ENCODE peak calls at places on chromosomes 4 and X, in four cellular contexts. One of them, this sample, is unnamed.

GRCh38 chr4:26468283-26468949 is 21.9 kb downstream of the CCKAR start:
- DNase-seq in effector memory CD8-positive, alpha-beta T cell: no peak
- DNase-seq in NCI-H82: no peak
- DNase-seq in CD8-positive, alpha-beta T cell: no peak
- DNase-seq in this sample: no peak

GRCh38 chrX:81120936-81121351 is 80.8 kb downstream of the HMGN5 start:
- DNase-seq in effector memory CD8-positive, alpha-beta T cell: no peak
- DNase-seq in NCI-H82: peak; percentile 85
- DNase-seq in CD8-positive, alpha-beta T cell: peak; percentile 32
- DNase-seq in this sample: peak; percentile 78

GRCh38 chr4:173522874-173523395 is 7.1 kb downstream of the HAND2 start:
- DNase-seq in effector memory CD8-positive, alpha-beta T cell: no peak
- DNase-seq in NCI-H82: no peak
- DNase-seq in CD8-positive, alpha-beta T cell: no peak
- DNase-seq in this sample: no peak

GRCh38 chr4:183727482-183727881 is 68.4 kb downstream of the TRAPPC11 start:
- DNase-seq in effector memory CD8-positive, alpha-beta T cell: no peak
- DNase-seq in NCI-H82: no peak
- DNase-seq in CD8-positive, alpha-beta T cell: no peak
- DNase-seq in this sample: no peak

GRCh38 chr4:48565362-48566083 is 75.5 kb downstream of the ZAR1 start:
- DNase-seq in effector memory CD8-positive, alpha-beta T cell: no peak
- DNase-seq in NCI-H82: no peak
- DNase-seq in CD8-positive, alpha-beta T cell: no peak
- DNase-seq in this sample: no peak

GRCh38 chr4:168097161-168097560 is 4.8 kb downstream of the ANXA10 start:
- DNase-seq in effector memory CD8-positive, alpha-beta T cell: no peak
- DNase-seq in NCI-H82: no peak
- DNase-seq in CD8-positive, alpha-beta T cell: no peak
- DNase-seq in this sample: no peak

GRCh38 chrX:7983594-7983993 is 56.4 kb upstream of the PNPLA4 start:
- DNase-seq in effector memory CD8-positive, alpha-beta T cell: no peak
- DNase-seq in NCI-H82: no peak
- DNase-seq in CD8-positive, alpha-beta T cell: no peak
- DNase-seq in this sample: no peak

GRCh38 chr4:153013202-153013988 is 77.3 kb downstream of the FHDC1 start:
- DNase-seq in effector memory CD8-positive, alpha-beta T cell: no peak
- DNase-seq in NCI-H82: no peak
- DNase-seq in CD8-positive, alpha-beta T cell: no peak
- DNase-seq in this sample: no peak

GRCh38 chr4:158018090-158018808 is 154.6 kb downstream of the GASK1B start:
- DNase-seq in effector memory CD8-positive, alpha-beta T cell: no peak
- DNase-seq in NCI-H82: no peak
- DNase-seq in CD8-positive, alpha-beta T cell: no peak
- DNase-seq in this sample: no peak

GRCh38 chrX:45771114-45771513 is 570.4 kb upstream of the DIPK2B start:
- DNase-seq in effector memory CD8-positive, alpha-beta T cell: no peak
- DNase-seq in NCI-H82: no peak
- DNase-seq in CD8-positive, alpha-beta T cell: no peak
- DNase-seq in this sample: no peak

GRCh38 chrX:78327370-78328048 is at the start of gene CYSLTR1:
- DNase-seq in effector memory CD8-positive, alpha-beta T cell: no peak
- DNase-seq in NCI-H82: no peak
- DNase-seq in CD8-positive, alpha-beta T cell: no peak
- DNase-seq in this sample: peak; percentile 1

GRCh38 chrX:2696698-2697215 is 5.7 kb downstream of the CD99 start:
- DNase-seq in effector memory CD8-positive, alpha-beta T cell: peak; percentile 47
- DNase-seq in NCI-H82: no peak
- DNase-seq in CD8-positive, alpha-beta T cell: peak; percentile 69
- DNase-seq in this sample: no peak

GRCh38 chr4:128338634-128339355 is 51.2 kb upstream of the PGRMC2 start:
- DNase-seq in effector memory CD8-positive, alpha-beta T cell: no peak
- DNase-seq in NCI-H82: no peak
- DNase-seq in CD8-positive, alpha-beta T cell: no peak
- DNase-seq in this sample: no peak

GRCh38 chrX:116239944-116240391 is 69.4 kb downstream of the AGTR2 start:
- DNase-seq in effector memory CD8-positive, alpha-beta T cell: no peak
- DNase-seq in NCI-H82: no peak
- DNase-seq in CD8-positive, alpha-beta T cell: no peak
- DNase-seq in this sample: no peak

GRCh38 chrX:111830561-111830960 is 45.4 kb upstream of the TRPC5OS start:
- DNase-seq in effector memory CD8-positive, alpha-beta T cell: no peak
- DNase-seq in NCI-H82: no peak
- DNase-seq in CD8-positive, alpha-beta T cell: no peak
- DNase-seq in this sample: no peak

GRCh38 chrX:135536883-135537282 is 16.4 kb downstream of the INTS6L start:
- DNase-seq in effector memory CD8-positive, alpha-beta T cell: no peak
- DNase-seq in NCI-H82: no peak
- DNase-seq in CD8-positive, alpha-beta T cell: no peak
- DNase-seq in this sample: no peak

GRCh38 chr4:44738615-44739014 is 12.3 kb upstream of the GNPDA2 start:
- DNase-seq in effector memory CD8-positive, alpha-beta T cell: no peak
- DNase-seq in NCI-H82: peak; percentile 57
- DNase-seq in CD8-positive, alpha-beta T cell: no peak
- DNase-seq in this sample: no peak

GRCh38 chr4:16417198-16417597 is 190.9 kb upstream of the TAPT1 start:
- DNase-seq in effector memory CD8-positive, alpha-beta T cell: no peak
- DNase-seq in NCI-H82: no peak
- DNase-seq in CD8-positive, alpha-beta T cell: no peak
- DNase-seq in this sample: no peak

GRCh38 chr4:10872833-10873517 is 188.4 kb upstream of the CLNK start:
- DNase-seq in effector memory CD8-positive, alpha-beta T cell: no peak
- DNase-seq in NCI-H82: no peak
- DNase-seq in CD8-positive, alpha-beta T cell: no peak
- DNase-seq in this sample: no peak